ENCODE peak calls at places on chromosome 11, in seven cellular contexts. Z, O, C, R, H, I and K are unnamed samples.

GRCh38 chr11:92211576-92212167 is 12.9 kb upstream of the FAT3 start:
- DNase-seq in I (peak; percentile 22), C (peak; percentile 57), R (no peak), O (no peak), Z (no peak), H (no peak), K (no peak)

GRCh38 chr11:107799245-107799859 is 59.2 kb downstream of the SLC35F2 start:
- DNase-seq in I (peak; percentile 79), H (peak; percentile 85), C (peak; percentile 76), O (no peak), Z (peak; percentile 36), R (peak; percentile 63), K (peak; percentile 39)

GRCh38 chr11:68038718-68039525 is at the start of gene TCIRG1:
- DNase-seq in R (peak; percentile 84), I (peak; percentile 94), C (peak; percentile 95), Z (peak; percentile 56), O (no peak), H (peak; percentile 83), K (peak; percentile 48)

GRCh38 chr11:46916669-46917108 is 1.7 kb downstream of the LRP4 start:
- DNase-seq in I (peak; percentile 58), O (no peak), C (peak; percentile 83), H (no peak), R (no peak), Z (no peak), K (no peak)

GRCh38 chr11:73907191-73907590 is 30.4 kb downstream of the PAAF1 start:
- DNase-seq in Z (no peak), I (no peak), O (no peak), C (no peak), R (no peak), H (no peak), K (no peak)

GRCh38 chr11:132821027-132821426 is 711.3 kb downstream of the OPCML start:
- DNase-seq in R (no peak), C (no peak), O (no peak), H (no peak), Z (no peak), I (no peak), K (no peak)

GRCh38 chr11:92340839-92341238 is 116.2 kb downstream of the FAT3 start:
- DNase-seq in I (peak; percentile 43), H (no peak), Z (no peak), R (no peak), O (no peak), C (no peak), K (peak; percentile 58)

GRCh38 chr11:102117472-102118113 is 7.3 kb downstream of the YAP1 start:
- DNase-seq in Z (no peak), R (no peak), C (no peak), O (no peak), I (no peak), H (no peak), K (no peak)

GRCh38 chr11:16299884-16300778 is 56.2 kb downstream of the SOX6 start:
- DNase-seq in C (no peak), R (no peak), I (no peak), O (no peak), Z (no peak), H (no peak), K (no peak)

GRCh38 chr11:132992838-132993680 is 539.2 kb downstream of the OPCML start:
- DNase-seq in O (no peak), H (no peak), C (no peak), R (no peak), Z (no peak), I (no peak), K (no peak)

GRCh38 chr11:48101958-48102357 is 114.7 kb upstream of the OR4B1 start:
- DNase-seq in H (no peak), Z (no peak), I (peak; percentile 52), R (no peak), C (no peak), O (no peak), K (no peak)

GRCh38 chr11:132205496-132205895 is 835.1 kb downstream of the NTM start:
- DNase-seq in H (no peak), O (no peak), R (no peak), Z (no peak), C (no peak), I (no peak), K (no peak)

DNA sequence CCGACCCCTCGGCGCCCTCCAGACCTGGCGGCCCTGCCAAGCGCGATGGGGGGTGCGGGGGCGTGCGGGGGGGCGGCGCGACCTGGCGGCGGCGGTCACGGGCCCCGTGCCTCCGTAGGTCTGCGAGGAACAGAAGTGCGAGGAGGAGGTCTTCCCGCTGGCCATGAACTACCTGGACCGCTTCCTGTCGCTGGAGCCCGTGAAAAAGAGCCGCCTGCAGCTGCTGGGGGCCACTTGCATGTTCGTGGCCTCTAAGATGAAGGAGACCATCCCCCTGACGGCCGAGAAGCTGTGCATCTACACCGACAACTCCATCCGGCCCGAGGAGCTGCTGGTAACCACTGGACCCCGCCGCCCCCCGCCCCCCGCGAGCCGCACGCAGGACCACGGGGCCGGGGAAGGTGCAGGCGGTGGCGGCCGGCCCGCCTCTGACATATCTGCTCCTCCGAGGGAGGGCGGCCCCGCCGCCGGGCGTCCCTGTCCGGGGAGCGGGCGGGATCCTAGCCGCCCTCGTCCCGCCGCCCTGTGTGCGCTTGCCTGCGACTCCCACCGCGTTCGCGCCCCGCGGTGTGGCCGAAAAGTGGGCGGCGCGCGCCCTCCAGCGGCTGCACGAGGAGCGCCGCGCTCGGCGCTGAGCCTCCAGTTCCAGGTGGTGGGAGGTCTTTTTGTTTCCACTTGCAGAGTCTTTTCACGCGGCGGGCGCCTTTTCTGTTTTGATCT is 2.1 kb downstream of the CCND1 start:
- DNase-seq in Z (peak; percentile 61), I (peak; percentile 81), R (peak; percentile 77), C (peak; percentile 93), H (peak; percentile 56), O (no peak), K (no peak)
- H3K4me3 ChIP-seq in Z (peak overlapping the region; percentile 73), I (peak overlapping the region; percentile 62), R (peak overlapping the region; percentile 91), C (peak overlapping the region; percentile 87), H (peak overlapping the region; percentile 59), O (peak overlapping the region; percentile 81), K (peak overlapping the region; percentile 91)

DNA sequence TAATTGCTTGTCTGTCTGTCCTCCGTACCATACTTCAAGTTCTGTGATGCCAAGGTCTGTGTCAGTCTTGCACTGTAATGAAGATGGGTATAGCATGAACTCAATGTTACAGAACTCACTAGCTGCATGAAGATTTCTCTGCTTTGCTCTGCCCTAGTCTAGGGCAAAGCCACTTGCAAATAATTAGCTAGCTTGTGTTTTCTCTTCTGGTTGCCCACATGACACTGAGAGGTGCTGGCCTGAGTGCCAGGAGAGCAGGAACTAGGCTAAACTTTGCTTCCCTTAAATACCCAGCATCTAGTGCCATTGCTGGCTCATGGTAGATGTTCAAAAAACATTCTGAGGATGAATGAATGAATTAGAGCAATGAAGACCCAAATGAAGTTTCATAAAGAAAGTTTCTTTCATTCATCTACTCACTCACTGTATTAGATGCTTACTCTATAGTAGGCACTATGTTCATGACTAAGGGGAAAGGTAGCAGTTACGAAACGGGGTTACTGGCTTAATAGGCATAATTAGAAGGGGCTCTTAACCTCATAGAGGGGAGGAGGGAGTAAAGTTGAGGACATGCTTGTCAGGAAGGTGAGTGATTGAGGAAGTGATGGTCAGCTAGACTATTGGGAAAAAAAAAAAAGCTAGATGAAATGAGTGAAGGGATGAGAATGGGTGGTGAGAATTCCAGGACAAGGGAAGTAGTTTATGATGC is 4.4 kb upstream of the ENDOD1 start:
- DNase-seq in Z (no peak), O (no peak), I (no peak), C (no peak), H (no peak), R (no peak), K (no peak)
- H3K4me1 ChIP-seq in Z (peaks cover 9% of the 10 kb centered on the region), O (peaks cover 8% of the 10 kb centered on the region), I (peaks cover 1% of the 10 kb centered on the region), C (peaks cover 9% of the 10 kb centered on the region), H (peaks cover 49% of the 10 kb centered on the region), R (peaks cover 2% of the 10 kb centered on the region), K (peaks cover 4% of the 10 kb centered on the region)

GRCh38 chr11:123408619-123409455 is 21.2 kb upstream of the GRAMD1B start:
- DNase-seq in C (no peak), H (no peak), I (no peak), O (no peak), R (no peak), Z (no peak), K (no peak)
- H3K4me3 ChIP-seq in C (no peak overlapping the region), H (no peak overlapping the region), I (no peak overlapping the region), O (no peak overlapping the region), R (no peak overlapping the region), Z (no peak overlapping the region), K (no peak overlapping the region)

DNA sequence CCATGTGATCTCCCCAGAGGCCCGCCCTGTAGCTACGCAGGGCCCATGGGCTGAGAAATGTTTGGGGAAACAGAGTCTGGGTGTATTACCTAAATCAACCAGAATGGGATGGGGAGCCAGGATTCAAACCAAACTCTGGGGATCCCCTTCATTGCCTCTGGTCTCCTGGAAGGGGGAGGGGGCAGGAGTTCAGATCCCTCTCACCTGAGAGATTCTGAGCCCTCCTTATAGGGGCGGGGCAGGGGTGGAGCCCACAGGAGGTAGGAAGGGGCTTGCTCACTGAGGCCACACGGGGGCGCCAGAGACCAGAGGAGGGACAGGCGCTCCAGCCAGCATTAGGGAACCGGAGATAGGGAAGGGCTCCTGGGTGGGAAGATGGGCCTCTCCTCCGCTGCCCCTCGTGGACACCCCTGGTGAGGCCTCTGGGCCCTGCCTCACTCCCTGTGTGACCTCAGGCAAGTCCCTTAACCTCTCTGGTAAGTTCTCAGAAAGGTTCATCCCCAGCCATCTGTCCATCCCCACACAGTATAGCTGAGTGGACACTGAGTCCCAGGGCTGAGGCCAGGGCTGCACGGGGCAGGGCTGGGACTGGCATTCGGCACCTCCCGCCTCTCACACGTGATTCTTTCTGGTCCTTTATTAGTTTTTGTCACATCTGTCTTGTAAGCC is 2.7 kb upstream of the CDC42BPG start:
- DNase-seq in H (peak; percentile 85), Z (peak; percentile 89), R (peak; percentile 94), C (peak; percentile 96), I (peak; percentile 93), O (peak; percentile 46), K (peak; percentile 89)
- H3K4me1 ChIP-seq in H (peaks cover 53% of the 10 kb centered on the region), Z (peaks cover 41% of the 10 kb centered on the region), R (no peaks in the 10 kb centered on the region), C (peaks cover 10% of the 10 kb centered on the region), I (peaks cover 46% of the 10 kb centered on the region), O (peaks cover 31% of the 10 kb centered on the region), K (peaks cover 7% of the 10 kb centered on the region)

DNA sequence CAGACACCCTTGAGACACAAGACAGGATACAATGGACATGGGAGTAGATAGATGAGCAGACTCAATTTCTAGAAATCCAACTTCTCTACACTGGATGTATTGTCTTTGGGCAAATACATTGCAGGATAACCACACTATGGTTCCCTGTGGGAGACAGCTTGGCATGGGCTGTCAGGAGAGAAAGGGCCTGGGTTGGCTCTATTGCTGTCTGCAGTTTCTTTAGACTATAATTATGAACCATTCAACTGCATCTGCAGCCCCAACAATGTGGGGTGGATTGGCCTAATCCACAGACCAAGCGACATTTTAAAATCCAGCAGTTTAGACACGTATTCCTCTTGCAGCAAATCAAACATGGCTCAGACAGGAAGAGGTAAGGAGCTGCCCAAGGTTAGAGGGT is 60.3 kb downstream of the ETS1 start:
- DNase-seq in R (no peak), H (no peak), I (no peak), C (no peak), Z (no peak), O (no peak), K (no peak)
- H3K4me3 ChIP-seq in R (no peak overlapping the region), H (no peak overlapping the region), I (no peak overlapping the region), C (no peak overlapping the region), Z (no peak overlapping the region), O (no peak overlapping the region), K (no peak overlapping the region)

GRCh38 chr11:35182317-35182939 is 43.5 kb downstream of the CD44 start:
- DNase-seq in R (no peak), C (no peak), O (no peak), H (no peak), I (no peak), Z (no peak), K (no peak)
- H3K4me1 ChIP-seq in R (peaks cover 4% of the 10 kb centered on the region), C (no peaks in the 10 kb centered on the region), O (peaks cover 24% of the 10 kb centered on the region), H (peaks cover 31% of the 10 kb centered on the region), I (peaks cover 11% of the 10 kb centered on the region), Z (peaks cover 62% of the 10 kb centered on the region), K (peaks cover 6% of the 10 kb centered on the region)

GRCh38 chr11:82995276-82995675 is 76.4 kb downstream of the RAB30 start:
- DNase-seq in R (no peak), Z (no peak), H (no peak), C (no peak), I (no peak), O (no peak), K (no peak)
- H3K4me3 ChIP-seq in R (no peak overlapping the region), Z (no peak overlapping the region), H (no peak overlapping the region), C (no peak overlapping the region), I (no peak overlapping the region), O (no peak overlapping the region), K (no peak overlapping the region)